ENCODE peak calls at places on chromosome 21, in seven cellular contexts. M is suprapubic skin; L is endothelial cell; K is T follicular helper cell; W is effector CD8-positive, alpha-beta T cell; U is NCI-H1105; Y is RWPE1. P is an unnamed sample.

GRCh38 chr21:25234857-25235801 is 372.2 kb downstream of the MRPL39 start:
- DNase-seq in K (no peak), W (no peak), M (no peak), Y (no peak), U (no peak), L (no peak), P (no peak)

GRCh38 chr21:23968722-23969647 is 1638.3 kb downstream of the MRPL39 start:
- DNase-seq in W (peak), U (peak), K (peak), Y (peak), M (no peak), L (peak), P (peak)

GRCh38 chr21:31530918-31531705 is 128.4 kb upstream of the SOD1 start:
- DNase-seq in K (no peak), M (no peak), Y (no peak), U (peak), W (no peak), L (no peak), P (no peak)

GRCh38 chr21:27248791-27249190 is 281.9 kb upstream of the ADAMTS5 start:
- DNase-seq in M (no peak), Y (no peak), K (no peak), U (no peak), W (no peak), L (no peak), P (no peak)

GRCh38 chr21:36059823-36060158 is 535 bp downstream of the SETD4 start:
- DNase-seq in K (no peak), M (no peak), L (peak), W (no peak), Y (peak), U (peak), P (peak)

GRCh38 chr21:37915941-37916794 is at the start of gene KCNJ6:
- DNase-seq in Y (peak), U (peak), L (peak), K (no peak), W (no peak), M (no peak), P (peak)

GRCh38 chr21:34844033-34844923 is 175.5 kb downstream of the CLIC6 start:
- DNase-seq in K (no peak), Y (no peak), W (no peak), L (no peak), M (peak), U (no peak), P (no peak)

GRCh38 chr21:38921511-38922215 is 115.9 kb downstream of the ETS2 start:
- DNase-seq in U (no peak), K (no peak), M (no peak), W (no peak), Y (no peak), L (no peak), P (no peak)

GRCh38 chr21:17462276-17462981 is 50.4 kb upstream of the CXADR start:
- DNase-seq in U (no peak), L (no peak), K (no peak), M (no peak), W (no peak), Y (no peak), P (no peak)

GRCh38 chr21:18204931-18205330 is 39.7 kb upstream of the CHODL start:
- DNase-seq in U (peak), M (no peak), W (no peak), K (no peak), Y (no peak), L (no peak), P (no peak)

GRCh38 chr21:44370027-44370735 is 16.8 kb downstream of the TRPM2 start:
- DNase-seq in U (peak), Y (peak), W (no peak), L (no peak), K (no peak), M (no peak), P (peak)

GRCh38 chr21:42230636-42231035 is 11.7 kb downstream of the ABCG1 start:
- DNase-seq in K (no peak), Y (no peak), L (no peak), M (no peak), U (no peak), W (no peak), P (no peak)

GRCh38 chr21:33011462-33011861 is 14.3 kb upstream of the OLIG2 start:
- DNase-seq in M (no peak), W (no peak), L (no peak), Y (peak), U (no peak), K (no peak), P (peak)

GRCh38 chr21:31658053-31658452 is 1.4 kb upstream of the SOD1 start:
- DNase-seq in U (no peak), M (no peak), W (no peak), K (no peak), L (no peak), Y (no peak), P (no peak)

GRCh38 chr21:36126621-36127110 is 8.2 kb upstream of the CBR3 start:
- DNase-seq in Y (no peak), W (no peak), M (no peak), L (no peak), K (no peak), U (no peak), P (no peak)

GRCh38 chr21:41775152-41775472 is 8.3 kb upstream of the RIPK4 start:
- DNase-seq in M (no peak), Y (no peak), U (no peak), L (no peak), W (no peak), K (no peak), P (no peak)

GRCh38 chr21:39051561-39051949 is 131.7 kb downstream of the PSMG1 start:
- DNase-seq in M (no peak), U (no peak), W (no peak), K (no peak), Y (peak), L (no peak), P (no peak)

GRCh38 chr21:33360281-33360680 is 35.5 kb downstream of the IFNAR1 start:
- DNase-seq in Y (no peak), M (no peak), L (no peak), U (no peak), K (no peak), W (no peak), P (no peak)

GRCh38 chr21:38979271-38980196 is 173.8 kb downstream of the ETS2 start:
- DNase-seq in L (no peak), Y (no peak), K (no peak), M (no peak), U (no peak), W (no peak), P (no peak)

GRCh38 chr21:37455504-37455911 is 88.9 kb downstream of the DYRK1A start:
- DNase-seq in W (no peak), K (no peak), Y (no peak), U (no peak), M (no peak), L (no peak), P (no peak)

GRCh38 chr21:21102874-21103273 is 104.7 kb downstream of the NCAM2 start:
- DNase-seq in K (no peak), L (no peak), M (no peak), W (no peak), Y (no peak), U (no peak), P (no peak)

GRCh38 chr21:31909153-31909771 is 36.4 kb downstream of the HUNK start:
- DNase-seq in Y (no peak), K (no peak), L (no peak), W (no peak), M (no peak), U (no peak), P (no peak)

GRCh38 chr21:26966360-26966977 is 419 bp downstream of the ADAMTS5 start:
- DNase-seq in Y (no peak), W (no peak), M (peak), K (no peak), U (no peak), L (no peak), P (no peak)

GRCh38 chr21:40013001-40013735 is 145.9 kb downstream of the PCP4 start:
- DNase-seq in L (no peak), Y (no peak), W (no peak), K (no peak), U (no peak), M (peak), P (no peak)

GRCh38 chr21:44720170-44720569 is 8.8 kb upstream of the TSPEAR start:
- DNase-seq in U (no peak), M (no peak), W (no peak), Y (no peak), K (no peak), L (no peak), P (no peak)

GRCh38 chr21:25891596-25891995 is 156.8 kb downstream of the GABPA start:
- DNase-seq in Y (no peak), U (no peak), L (no peak), M (no peak), K (no peak), W (no peak), P (no peak)

GRCh38 chr21:29232601-29233541 is 65.9 kb upstream of the BACH1 start:
- DNase-seq in K (no peak), W (no peak), M (no peak), U (no peak), L (no peak), Y (peak), P (no peak)

GRCh38 chr21:45934071-45934470 is 47.5 kb upstream of the COL6A1 start:
- DNase-seq in K (no peak), L (no peak), W (no peak), U (no peak), Y (no peak), M (no peak), P (no peak)

P was measured in SW480.